ENCODE peak calls at places on chromosomes 2 and 18, in four cellular contexts. A, Z, F and Q are unnamed samples.

GRCh38 chr2:55176094-55176415 is 56.0 kb downstream of the CLHC1 start:
- DNase-seq in A (no peak), Z (no peak), F (no peak), Q (no peak)

GRCh38 chr2:157231476-157231875 is 26.0 kb upstream of the GALNT5 start:
- DNase-seq in Z (no peak), F (no peak), A (no peak), Q (no peak)

GRCh38 chr2:112706170-112706664 is 14.6 kb upstream of the NT5DC4 start:
- DNase-seq in Z (no peak), F (peak), A (no peak), Q (peak)

GRCh38 chr2:95730813-95731212 is 139.0 kb downstream of the TRIM43 start:
- DNase-seq in Z (no peak), F (no peak), A (no peak), Q (no peak)

GRCh38 chr2:168528469-168528868 is 72.4 kb downstream of the CERS6 start:
- DNase-seq in Z (no peak), A (no peak), F (no peak), Q (no peak)

GRCh38 chr2:239116456-239117246 is 268.8 kb downstream of the TWIST2 start:
- DNase-seq in A (no peak), Z (peak), F (no peak), Q (peak)

GRCh38 chr2:676647-677055 is 555 bp downstream of the TMEM18 start:
- DNase-seq in A (peak), Z (peak), F (peak), Q (peak)

GRCh38 chr2:38775097-38775920 is 2.7 kb upstream of the GEMIN6 start:
- DNase-seq in F (no peak), Z (no peak), A (no peak), Q (no peak)

GRCh38 chr2:158841839-158842238 is 46.7 kb downstream of the DAPL1 start:
- DNase-seq in Z (no peak), F (no peak), A (no peak), Q (no peak)

GRCh38 chr2:45391866-45392265 is 219.2 kb downstream of the SRBD1 start:
- DNase-seq in Z (no peak), A (no peak), F (no peak), Q (no peak)

GRCh38 chr2:3627500-3628100 is 30.4 kb upstream of the ALLC start:
- DNase-seq in F (no peak), A (no peak), Z (no peak), Q (no peak)

GRCh38 chr18:2881088-2881487 is 34.3 kb downstream of the EMILIN2 start:
- DNase-seq in A (no peak), Z (no peak), F (no peak), Q (no peak)

GRCh38 chr2:120237491-120237902 is 14.3 kb upstream of the TMEM185B start:
- DNase-seq in A (peak), Z (no peak), F (no peak), Q (peak)

GRCh38 chr18:57015036-57015805 is 131.7 kb upstream of the BOD1L2 start:
- DNase-seq in F (no peak), A (no peak), Z (no peak), Q (no peak)

GRCh38 chr18:8366656-8367055 is 242.6 kb upstream of the RAB12 start:
- DNase-seq in F (no peak), A (no peak), Z (peak), Q (no peak)

DNA sequence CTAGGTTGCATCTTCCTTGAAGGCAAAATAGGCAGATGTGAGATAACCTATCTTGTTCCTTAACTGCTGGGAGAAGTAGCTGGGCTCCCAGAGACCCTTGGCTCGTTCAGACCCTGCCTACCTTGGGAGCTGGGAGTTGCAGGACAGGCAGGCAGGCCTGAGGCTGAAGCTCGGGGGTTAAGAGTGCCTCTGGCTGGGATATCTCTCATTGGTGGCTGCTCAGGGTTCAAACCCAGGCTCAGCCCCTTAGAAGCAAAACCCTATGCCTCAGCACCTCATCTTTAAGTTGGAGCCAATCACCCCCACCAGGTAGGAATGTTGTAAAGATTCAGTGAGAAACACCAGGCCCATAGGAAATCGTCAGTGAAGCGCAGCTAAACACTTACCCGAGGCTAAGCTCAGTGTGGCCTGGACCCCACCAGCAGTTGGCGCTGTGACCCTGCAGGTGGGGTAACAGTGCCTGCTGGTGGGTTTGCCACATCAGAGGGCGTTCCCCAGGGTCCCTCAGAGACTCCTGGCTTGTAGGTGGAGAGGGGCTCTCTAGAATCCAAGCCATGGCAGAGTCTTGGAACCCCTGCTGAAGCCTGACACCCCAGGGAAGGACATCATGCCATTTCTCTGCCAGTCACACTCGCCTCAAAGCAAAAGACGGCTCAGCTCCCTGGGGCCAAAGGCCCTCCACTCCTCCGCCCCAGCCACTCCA is 54.6 kb upstream of the GPR17 start:
- DNase-seq in F (no peak), A (peak), Z (peak), Q (peak)
- TF ChIP-seq CTCF in F (peak), A (peak), Z (peak), Q (peak)

GRCh38 chr18:65942103-65942502 is 191.3 kb downstream of the CDH7 start:
- DNase-seq in A (no peak), Z (no peak), F (no peak), Q (peak)
- H3K4me3 ChIP-seq in A (no peak), Z (no peak), F (no peak), Q (no peak)

DNA sequence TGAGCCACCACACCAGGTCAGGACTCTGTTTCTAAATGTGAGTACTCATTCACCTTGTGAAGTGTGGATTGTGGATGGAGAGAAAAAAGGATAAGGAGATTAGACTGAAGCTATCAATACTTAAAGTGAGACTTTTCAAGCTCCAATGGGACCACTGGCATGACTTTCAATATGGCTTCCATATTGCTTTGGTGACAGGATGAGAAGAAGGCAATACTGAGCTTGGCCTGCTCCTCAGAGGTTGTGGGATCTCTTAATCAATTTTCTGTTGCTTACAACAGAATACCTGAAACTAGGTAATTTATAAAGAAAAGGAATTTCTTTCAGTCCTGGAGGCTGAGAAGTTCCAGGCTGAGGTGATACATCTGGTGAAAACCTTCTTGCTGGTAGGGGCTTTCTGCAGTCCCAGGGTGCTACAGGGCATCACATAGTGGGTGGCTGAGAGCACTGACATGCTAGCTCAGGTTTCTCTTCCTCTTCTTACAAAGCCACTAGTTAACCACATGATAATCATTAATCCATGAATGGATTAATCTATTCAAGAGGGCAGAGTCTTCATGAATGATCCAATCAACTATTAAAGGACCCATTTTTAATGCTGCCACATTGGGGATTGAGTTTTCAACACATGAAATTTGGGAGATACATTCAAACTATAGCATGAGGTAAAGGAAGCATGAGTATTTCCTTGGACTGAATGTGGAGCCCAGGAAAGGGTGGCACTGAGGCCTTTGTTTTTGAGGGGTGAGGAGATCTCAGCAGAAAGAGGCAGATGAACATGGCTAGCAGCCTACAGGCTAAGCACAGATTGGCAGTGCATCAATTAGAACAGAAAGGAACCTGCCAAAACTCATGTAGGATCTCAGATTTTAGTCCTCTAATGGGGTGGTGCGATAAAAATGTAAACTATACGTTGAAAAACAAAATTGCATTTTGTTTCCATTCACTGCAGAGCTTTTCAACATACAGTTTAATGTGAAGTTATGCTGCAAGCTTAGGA is 274.5 kb downstream of the PIK3C3 start:
- DNase-seq in A (no peak), Z (no peak), F (peak), Q (no peak)
- TF ChIP-seq CTCF in A (no peak), Z (no peak), F (no peak), Q (no peak)

GRCh38 chr18:50558948-50559749 is 738 bp upstream of the MAPK4 start:
- DNase-seq in A (no peak), F (no peak), Z (no peak), Q (no peak)

GRCh38 chr18:50562686-50563085 is 2.8 kb downstream of the MAPK4 start:
- DNase-seq in Z (no peak), A (no peak), F (no peak), Q (no peak)

GRCh38 chr18:50558157-50558556 is 1.7 kb upstream of the MAPK4 start:
- DNase-seq in A (no peak), F (no peak), Z (no peak), Q (no peak)

GRCh38 chr18:50560681-50561629 is 1.1 kb downstream of the MAPK4 start:
- DNase-seq in A (peak), F (no peak), Z (peak), Q (no peak)

DNA sequence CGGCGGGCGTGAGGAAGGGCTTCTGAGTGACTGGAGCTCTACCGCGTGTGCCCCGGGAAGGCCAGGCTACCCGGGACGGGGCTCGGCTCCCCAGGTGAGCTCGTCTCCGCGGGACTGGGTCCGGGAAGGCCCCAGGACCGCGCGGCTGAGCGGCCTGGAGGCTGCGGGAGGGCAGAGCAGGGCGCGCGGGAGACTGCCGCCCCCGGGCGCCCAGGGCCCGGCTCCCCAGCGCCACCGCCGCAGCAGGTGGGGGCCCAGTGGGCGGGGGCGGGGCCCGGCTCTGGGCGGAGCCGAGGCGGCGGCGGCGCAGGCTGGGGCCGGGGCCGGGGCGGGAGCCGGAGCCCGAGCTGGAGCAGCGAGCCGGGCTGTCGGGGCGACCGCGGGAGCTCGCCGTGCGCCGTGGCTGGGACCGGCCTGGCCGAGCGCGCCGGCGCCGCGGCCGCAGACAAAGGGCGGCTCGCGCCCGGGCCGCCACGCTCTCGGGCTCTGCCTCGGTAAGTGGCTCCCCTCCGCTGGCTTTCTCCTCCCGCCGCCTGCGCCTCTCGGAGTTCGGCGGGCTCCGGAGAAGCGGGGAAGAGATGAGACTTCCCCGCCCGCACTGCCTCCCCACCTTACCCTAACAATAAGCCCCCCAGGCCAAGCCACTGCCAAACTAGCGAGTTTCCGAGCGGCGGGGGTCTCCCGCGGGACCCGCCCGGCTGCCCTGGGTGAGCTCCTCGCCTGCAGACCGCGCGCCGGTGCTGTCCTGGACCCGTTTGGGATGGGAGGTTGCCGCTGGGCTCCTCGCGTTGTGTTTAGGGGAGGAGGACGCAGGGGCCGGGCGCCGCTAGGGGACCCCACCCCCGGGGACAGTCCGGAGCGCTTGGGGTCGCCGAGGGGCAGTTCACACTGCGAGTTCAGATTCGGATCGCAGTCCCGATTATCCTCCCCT is at the start of gene MAPK4:
- DNase-seq in Z (peak), F (no peak), A (peak), Q (peak)
- H3K4me3 ChIP-seq in Z (peak), F (no peak), A (peak), Q (peak)

GRCh38 chr2:17646096-17646554 is 105.6 kb downstream of the VSNL1 start:
- DNase-seq in F (peak), Z (no peak), A (peak), Q (peak)
- TF ChIP-seq CTCF in F (peak), Z (peak), A (peak), Q (peak)

DNA sequence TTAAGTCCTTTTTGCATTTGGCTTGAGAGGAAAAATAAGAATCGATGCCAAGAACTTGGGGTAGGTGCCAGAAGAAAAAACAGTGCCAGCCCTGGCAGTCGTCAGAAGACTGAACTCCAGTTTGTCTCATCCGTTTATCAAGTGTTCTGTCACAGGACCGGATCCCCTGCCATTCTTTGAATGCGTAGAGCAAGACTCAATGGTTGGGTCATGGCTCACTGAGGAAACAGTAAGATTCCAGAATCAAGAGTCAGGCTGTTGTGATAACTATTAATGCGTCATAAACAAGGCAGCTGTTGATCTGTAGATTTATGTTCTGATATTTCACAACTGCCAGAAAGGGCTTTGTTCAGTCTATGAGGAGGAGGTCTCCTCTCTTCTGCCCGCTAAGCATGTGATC is 133.1 kb downstream of the GFPT1 start:
- DNase-seq in A (peak), Z (no peak), F (no peak), Q (peak)
- H3K4me3 ChIP-seq in A (no peak), Z (no peak), F (no peak), Q (no peak)

GRCh38 chr18:79988079-79988924 is at the start of gene TXNL4A:
- DNase-seq in A (peak), Z (peak), F (peak), Q (peak)
- TF ChIP-seq CTCF in A (no peak), Z (peak), F (peak), Q (no peak)